ENCODE peak calls at places on chromosomes 2 and 18, in seven cellular contexts. One of them, this sample, is unnamed.

GRCh38 chr2:203441463-203441862 is 93.6 kb downstream of the RAPH1 start:
- DNase-seq in effector memory CD8-positive, alpha-beta T cell: no peak
- DNase-seq in NCI-H1092 treated with DMSO at 0.1 percent for 48 hours: no peak
- DNase-seq in naive B cell: no peak
- DNase-seq in natural killer cell treated with Interleukin-12 subunit alpha and Interleukin-12 subunit beta and Interleukin-15 and Interleukin-18, amount 100 ng/mL, for 72 hours: no peak
- DNase-seq in uterus: no peak
- DNase-seq in RCC 7860: no peak
- DNase-seq in this sample: no peak

GRCh38 chr2:203737360-203737759 is 30.9 kb downstream of the CD28 start:
- DNase-seq in effector memory CD8-positive, alpha-beta T cell: no peak
- DNase-seq in NCI-H1092 treated with DMSO at 0.1 percent for 48 hours: no peak
- DNase-seq in naive B cell: no peak
- DNase-seq in natural killer cell treated with Interleukin-12 subunit alpha and Interleukin-12 subunit beta and Interleukin-15 and Interleukin-18, amount 100 ng/mL, for 72 hours: no peak
- DNase-seq in uterus: no peak
- DNase-seq in RCC 7860: no peak
- DNase-seq in this sample: no peak

GRCh38 chr2:231347081-231347480 is 48.4 kb upstream of the B3GNT7 start:
- DNase-seq in effector memory CD8-positive, alpha-beta T cell: no peak
- DNase-seq in NCI-H1092 treated with DMSO at 0.1 percent for 48 hours: no peak
- DNase-seq in naive B cell: no peak
- DNase-seq in natural killer cell treated with Interleukin-12 subunit alpha and Interleukin-12 subunit beta and Interleukin-15 and Interleukin-18, amount 100 ng/mL, for 72 hours: peak; percentile 28
- DNase-seq in uterus: no peak
- DNase-seq in RCC 7860: no peak
- DNase-seq in this sample: no peak

GRCh38 chr2:112048887-112049286 is 6.2 kb upstream of the TMEM87B start:
- DNase-seq in effector memory CD8-positive, alpha-beta T cell: peak; percentile 18
- DNase-seq in NCI-H1092 treated with DMSO at 0.1 percent for 48 hours: peak; percentile 37
- DNase-seq in naive B cell: peak; percentile 49
- DNase-seq in natural killer cell treated with Interleukin-12 subunit alpha and Interleukin-12 subunit beta and Interleukin-15 and Interleukin-18, amount 100 ng/mL, for 72 hours: no peak
- DNase-seq in uterus: no peak
- DNase-seq in RCC 7860: peak; percentile 60
- DNase-seq in this sample: no peak

GRCh38 chr2:33380001-33380609 is 96.3 kb upstream of the RASGRP3 start:
- DNase-seq in effector memory CD8-positive, alpha-beta T cell: no peak
- DNase-seq in NCI-H1092 treated with DMSO at 0.1 percent for 48 hours: no peak
- DNase-seq in naive B cell: no peak
- DNase-seq in natural killer cell treated with Interleukin-12 subunit alpha and Interleukin-12 subunit beta and Interleukin-15 and Interleukin-18, amount 100 ng/mL, for 72 hours: no peak
- DNase-seq in uterus: no peak
- DNase-seq in RCC 7860: peak; percentile 18
- DNase-seq in this sample: no peak

GRCh38 chr2:12776457-12777049 is 59.8 kb downstream of the TRIB2 start:
- DNase-seq in effector memory CD8-positive, alpha-beta T cell: no peak
- DNase-seq in NCI-H1092 treated with DMSO at 0.1 percent for 48 hours: no peak
- DNase-seq in naive B cell: no peak
- DNase-seq in natural killer cell treated with Interleukin-12 subunit alpha and Interleukin-12 subunit beta and Interleukin-15 and Interleukin-18, amount 100 ng/mL, for 72 hours: no peak
- DNase-seq in uterus: no peak
- DNase-seq in RCC 7860: no peak
- DNase-seq in this sample: no peak

GRCh38 chr2:120499784-120500495 is 154.0 kb downstream of the INHBB start:
- DNase-seq in effector memory CD8-positive, alpha-beta T cell: no peak
- DNase-seq in NCI-H1092 treated with DMSO at 0.1 percent for 48 hours: no peak
- DNase-seq in naive B cell: no peak
- DNase-seq in natural killer cell treated with Interleukin-12 subunit alpha and Interleukin-12 subunit beta and Interleukin-15 and Interleukin-18, amount 100 ng/mL, for 72 hours: no peak
- DNase-seq in uterus: no peak
- DNase-seq in RCC 7860: peak; percentile 74
- DNase-seq in this sample: no peak

GRCh38 chr2:78020500-78020899 is 498.3 kb upstream of the LRRTM4 start:
- DNase-seq in effector memory CD8-positive, alpha-beta T cell: no peak
- DNase-seq in NCI-H1092 treated with DMSO at 0.1 percent for 48 hours: no peak
- DNase-seq in naive B cell: no peak
- DNase-seq in natural killer cell treated with Interleukin-12 subunit alpha and Interleukin-12 subunit beta and Interleukin-15 and Interleukin-18, amount 100 ng/mL, for 72 hours: no peak
- DNase-seq in uterus: no peak
- DNase-seq in RCC 7860: no peak
- DNase-seq in this sample: no peak

GRCh38 chr18:32548688-32549087 is 78.0 kb upstream of the GAREM1 start:
- DNase-seq in effector memory CD8-positive, alpha-beta T cell: no peak
- DNase-seq in NCI-H1092 treated with DMSO at 0.1 percent for 48 hours: peak; percentile 96
- DNase-seq in naive B cell: no peak
- DNase-seq in natural killer cell treated with Interleukin-12 subunit alpha and Interleukin-12 subunit beta and Interleukin-15 and Interleukin-18, amount 100 ng/mL, for 72 hours: no peak
- DNase-seq in uterus: no peak
- DNase-seq in RCC 7860: no peak
- DNase-seq in this sample: no peak

GRCh38 chr18:49625021-49625691 is 63.3 kb downstream of the LIPG start:
- DNase-seq in effector memory CD8-positive, alpha-beta T cell: no peak
- DNase-seq in NCI-H1092 treated with DMSO at 0.1 percent for 48 hours: no peak
- DNase-seq in naive B cell: no peak
- DNase-seq in natural killer cell treated with Interleukin-12 subunit alpha and Interleukin-12 subunit beta and Interleukin-15 and Interleukin-18, amount 100 ng/mL, for 72 hours: no peak
- DNase-seq in uterus: no peak
- DNase-seq in RCC 7860: peak; percentile 13
- DNase-seq in this sample: no peak

GRCh38 chr2:1014802-1015201 is 64.2 kb downstream of the SNTG2 start:
- DNase-seq in effector memory CD8-positive, alpha-beta T cell: no peak
- DNase-seq in NCI-H1092 treated with DMSO at 0.1 percent for 48 hours: no peak
- DNase-seq in naive B cell: no peak
- DNase-seq in natural killer cell treated with Interleukin-12 subunit alpha and Interleukin-12 subunit beta and Interleukin-15 and Interleukin-18, amount 100 ng/mL, for 72 hours: no peak
- DNase-seq in uterus: no peak
- DNase-seq in RCC 7860: no peak
- DNase-seq in this sample: no peak

GRCh38 chr2:226655871-226656270 is 143.7 kb downstream of the IRS1 start:
- DNase-seq in effector memory CD8-positive, alpha-beta T cell: no peak
- DNase-seq in NCI-H1092 treated with DMSO at 0.1 percent for 48 hours: no peak
- DNase-seq in naive B cell: no peak
- DNase-seq in natural killer cell treated with Interleukin-12 subunit alpha and Interleukin-12 subunit beta and Interleukin-15 and Interleukin-18, amount 100 ng/mL, for 72 hours: no peak
- DNase-seq in uterus: no peak
- DNase-seq in RCC 7860: no peak
- DNase-seq in this sample: no peak

GRCh38 chr2:11175293-11175795 is 20.1 kb downstream of the SLC66A3 start:
- DNase-seq in effector memory CD8-positive, alpha-beta T cell: no peak
- DNase-seq in NCI-H1092 treated with DMSO at 0.1 percent for 48 hours: no peak
- DNase-seq in naive B cell: no peak
- DNase-seq in natural killer cell treated with Interleukin-12 subunit alpha and Interleukin-12 subunit beta and Interleukin-15 and Interleukin-18, amount 100 ng/mL, for 72 hours: no peak
- DNase-seq in uterus: no peak
- DNase-seq in RCC 7860: peak; percentile 23
- DNase-seq in this sample: no peak

GRCh38 chr2:181934694-181935093 is 43.2 kb downstream of the ITPRID2 start:
- DNase-seq in effector memory CD8-positive, alpha-beta T cell: no peak
- DNase-seq in NCI-H1092 treated with DMSO at 0.1 percent for 48 hours: no peak
- DNase-seq in naive B cell: no peak
- DNase-seq in natural killer cell treated with Interleukin-12 subunit alpha and Interleukin-12 subunit beta and Interleukin-15 and Interleukin-18, amount 100 ng/mL, for 72 hours: no peak
- DNase-seq in uterus: no peak
- DNase-seq in RCC 7860: no peak
- DNase-seq in this sample: no peak

GRCh38 chr2:128037624-128038023 is 9.8 kb upstream of the SAP130 start:
- DNase-seq in effector memory CD8-positive, alpha-beta T cell: no peak
- DNase-seq in NCI-H1092 treated with DMSO at 0.1 percent for 48 hours: no peak
- DNase-seq in naive B cell: no peak
- DNase-seq in natural killer cell treated with Interleukin-12 subunit alpha and Interleukin-12 subunit beta and Interleukin-15 and Interleukin-18, amount 100 ng/mL, for 72 hours: no peak
- DNase-seq in uterus: no peak
- DNase-seq in RCC 7860: no peak
- DNase-seq in this sample: no peak

GRCh38 chr2:134919360-134920210 is 963 bp downstream of the CCNT2 start:
- DNase-seq in effector memory CD8-positive, alpha-beta T cell: peak; percentile 24
- DNase-seq in NCI-H1092 treated with DMSO at 0.1 percent for 48 hours: peak; percentile 31
- DNase-seq in naive B cell: peak; percentile 27
- DNase-seq in natural killer cell treated with Interleukin-12 subunit alpha and Interleukin-12 subunit beta and Interleukin-15 and Interleukin-18, amount 100 ng/mL, for 72 hours: peak; percentile 70
- DNase-seq in uterus: no peak
- DNase-seq in RCC 7860: no peak
- DNase-seq in this sample: no peak

GRCh38 chr18:43934322-43935050 is 657.2 kb upstream of the SYT4 start:
- DNase-seq in effector memory CD8-positive, alpha-beta T cell: no peak
- DNase-seq in NCI-H1092 treated with DMSO at 0.1 percent for 48 hours: no peak
- DNase-seq in naive B cell: no peak
- DNase-seq in natural killer cell treated with Interleukin-12 subunit alpha and Interleukin-12 subunit beta and Interleukin-15 and Interleukin-18, amount 100 ng/mL, for 72 hours: no peak
- DNase-seq in uterus: no peak
- DNase-seq in RCC 7860: no peak
- DNase-seq in this sample: no peak

GRCh38 chr18:7871560-7872456 is 304.7 kb downstream of the PTPRM start:
- DNase-seq in effector memory CD8-positive, alpha-beta T cell: no peak
- DNase-seq in NCI-H1092 treated with DMSO at 0.1 percent for 48 hours: no peak
- DNase-seq in naive B cell: no peak
- DNase-seq in natural killer cell treated with Interleukin-12 subunit alpha and Interleukin-12 subunit beta and Interleukin-15 and Interleukin-18, amount 100 ng/mL, for 72 hours: no peak
- DNase-seq in uterus: no peak
- DNase-seq in RCC 7860: no peak
- DNase-seq in this sample: no peak

GRCh38 chr2:100321881-100322820 is at the start of gene LONRF2:
- DNase-seq in effector memory CD8-positive, alpha-beta T cell: no peak
- DNase-seq in NCI-H1092 treated with DMSO at 0.1 percent for 48 hours: peak; percentile 77
- DNase-seq in naive B cell: peak; percentile 12
- DNase-seq in natural killer cell treated with Interleukin-12 subunit alpha and Interleukin-12 subunit beta and Interleukin-15 and Interleukin-18, amount 100 ng/mL, for 72 hours: no peak
- DNase-seq in uterus: peak; percentile 75
- DNase-seq in RCC 7860: no peak
- DNase-seq in this sample: peak; percentile 48

This sample was measured in left cardiac atrium.